ENCODE peak calls at places on chromosomes 2 and 18, in five cellular contexts. One of them, this sample, is unnamed.

GRCh38 chr18:75790821-75791220 is 363.3 kb upstream of the SMIM21 start:
- DNase-seq in esophagus squamous epithelium: no peak
- DNase-seq in brain microvascular endothelial cell: no peak
- DNase-seq in DND-41: no peak
- DNase-seq in pancreas: no peak
- DNase-seq in this sample: no peak

GRCh38 chr2:38690499-38691420 is 24.8 kb downstream of the GALM start:
- DNase-seq in esophagus squamous epithelium: no peak
- DNase-seq in brain microvascular endothelial cell: peak
- DNase-seq in DND-41: no peak
- DNase-seq in pancreas: no peak
- DNase-seq in this sample: no peak

GRCh38 chr2:111099402-111099801 is 21.3 kb upstream of the BCL2L11 start:
- DNase-seq in esophagus squamous epithelium: no peak
- DNase-seq in brain microvascular endothelial cell: no peak
- DNase-seq in DND-41: no peak
- DNase-seq in pancreas: no peak
- DNase-seq in this sample: no peak

GRCh38 chr2:75710220-75710576 is 517 bp downstream of the GCFC2 start:
- DNase-seq in esophagus squamous epithelium: no peak
- DNase-seq in brain microvascular endothelial cell: no peak
- DNase-seq in DND-41: no peak
- DNase-seq in pancreas: no peak
- DNase-seq in this sample: no peak

GRCh38 chr18:49045585-49045984 is 94.8 kb upstream of the SMAD7 start:
- DNase-seq in esophagus squamous epithelium: no peak
- DNase-seq in brain microvascular endothelial cell: no peak
- DNase-seq in DND-41: no peak
- DNase-seq in pancreas: no peak
- DNase-seq in this sample: no peak

GRCh38 chr2:98412751-98413445 is 31.8 kb upstream of the INPP4A start:
- DNase-seq in esophagus squamous epithelium: no peak
- DNase-seq in brain microvascular endothelial cell: peak
- DNase-seq in DND-41: peak
- DNase-seq in pancreas: no peak
- DNase-seq in this sample: peak

GRCh38 chr18:51153659-51154371 is 43.7 kb downstream of the MEX3C start:
- DNase-seq in esophagus squamous epithelium: no peak
- DNase-seq in brain microvascular endothelial cell: no peak
- DNase-seq in DND-41: peak
- DNase-seq in pancreas: no peak
- DNase-seq in this sample: no peak

GRCh38 chr2:199315299-199316179 is 142.2 kb downstream of the SATB2 start:
- DNase-seq in esophagus squamous epithelium: no peak
- DNase-seq in brain microvascular endothelial cell: peak
- DNase-seq in DND-41: peak
- DNase-seq in pancreas: no peak
- DNase-seq in this sample: peak

GRCh38 chr2:239597216-239597615 is 196.4 kb upstream of the HDAC4 start:
- DNase-seq in esophagus squamous epithelium: no peak
- DNase-seq in brain microvascular endothelial cell: no peak
- DNase-seq in DND-41: peak
- DNase-seq in pancreas: peak
- DNase-seq in this sample: no peak

GRCh38 chr2:105100064-105100840 is 62.4 kb downstream of the MRPS9 start:
- DNase-seq in esophagus squamous epithelium: no peak
- DNase-seq in brain microvascular endothelial cell: no peak
- DNase-seq in DND-41: no peak
- DNase-seq in pancreas: no peak
- DNase-seq in this sample: no peak
- H3K27ac ChIP-seq in esophagus squamous epithelium: no peak
- H3K27ac ChIP-seq in brain microvascular endothelial cell: no peak
- H3K27ac ChIP-seq in DND-41: no peak
- H3K27ac ChIP-seq in pancreas: no peak
- H3K27ac ChIP-seq in this sample: no peak

DNA sequence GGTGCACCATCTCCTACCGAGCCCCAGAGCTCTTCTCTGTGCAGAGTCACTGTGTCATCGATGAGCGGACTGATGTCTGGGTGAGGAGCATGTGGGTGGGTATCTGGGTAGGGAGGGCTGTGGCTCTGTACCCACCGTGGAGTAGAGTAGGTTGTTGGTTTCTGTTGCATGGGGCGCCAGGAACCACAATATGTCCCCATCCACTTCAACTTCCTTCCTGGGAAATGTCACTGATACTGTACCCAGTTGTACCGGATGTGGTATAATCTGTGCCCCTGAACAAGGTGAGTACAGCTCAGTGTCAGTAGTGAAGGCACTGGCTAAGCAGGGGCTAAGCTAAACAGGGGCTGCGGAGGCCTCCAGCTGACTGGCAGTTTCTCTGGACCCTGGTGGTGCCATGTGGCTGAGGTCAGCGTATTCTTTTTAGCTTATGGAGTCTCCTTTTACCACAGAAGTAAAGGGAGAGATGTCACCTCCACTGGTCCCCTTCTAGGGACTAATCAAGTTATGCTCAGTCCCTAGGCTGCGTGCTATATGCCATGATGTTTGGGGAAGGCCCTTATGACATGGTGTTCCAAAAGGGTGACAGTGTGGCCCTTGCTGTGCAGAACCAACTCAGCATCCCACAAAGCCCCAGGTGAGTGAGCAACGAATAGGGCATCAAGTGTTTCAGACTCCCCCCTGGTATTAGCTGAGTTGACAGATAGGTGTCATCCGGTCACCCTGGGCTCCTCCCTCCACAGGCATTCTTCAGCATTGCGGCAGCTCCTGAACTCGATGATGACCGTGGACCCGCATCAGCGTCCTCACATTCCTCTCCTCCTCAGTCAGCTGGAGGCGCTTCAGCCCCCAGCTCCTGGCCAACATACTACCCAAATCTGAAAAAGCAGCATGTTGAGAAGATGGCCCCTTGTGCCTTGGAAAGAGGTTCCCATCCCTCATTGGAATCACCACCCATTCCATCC is 2.7 kb downstream of the STK16 start:
- DNase-seq in esophagus squamous epithelium: no peak
- DNase-seq in brain microvascular endothelial cell: no peak
- DNase-seq in DND-41: peak
- DNase-seq in pancreas: no peak
- DNase-seq in this sample: no peak
- H3K27ac ChIP-seq in esophagus squamous epithelium: peak
- H3K27ac ChIP-seq in brain microvascular endothelial cell: no peak
- H3K27ac ChIP-seq in DND-41: peak
- H3K27ac ChIP-seq in pancreas: peak
- H3K27ac ChIP-seq in this sample: peak

DNA sequence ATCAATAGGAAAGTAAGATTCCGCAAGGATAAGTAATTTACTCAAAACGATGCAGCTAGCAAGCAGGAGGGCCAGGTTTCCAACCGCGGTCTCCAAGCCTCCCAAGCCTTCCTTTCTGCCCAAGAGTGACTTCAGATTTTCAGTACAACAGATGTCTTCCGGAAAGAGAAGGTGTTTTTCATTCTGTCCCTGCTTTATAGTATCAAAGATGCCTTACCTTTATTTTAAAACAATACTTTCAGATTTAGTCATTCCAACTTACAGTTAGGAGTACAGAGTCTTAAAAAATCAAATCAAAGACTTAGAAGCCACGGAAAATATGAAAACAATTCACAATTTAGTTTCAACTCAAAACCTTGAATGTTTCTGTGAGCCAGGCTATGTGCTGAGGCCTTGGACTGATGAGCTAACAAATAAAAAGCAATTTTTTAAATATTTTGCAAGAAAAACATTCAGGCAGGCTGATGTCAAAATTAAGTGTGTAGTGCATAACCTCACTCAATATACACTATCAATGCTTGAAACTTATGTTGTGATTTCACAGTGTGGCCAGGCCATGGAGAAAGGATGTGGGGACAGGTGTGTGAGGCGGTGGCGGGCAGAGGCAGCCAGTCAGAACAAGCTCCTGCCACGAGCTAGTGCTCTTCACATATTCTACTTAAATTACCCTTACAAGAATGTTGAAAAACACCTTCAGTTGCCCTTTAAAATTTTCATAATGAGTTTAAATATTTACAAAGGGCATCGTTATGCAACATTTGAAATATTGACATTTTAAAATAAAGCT is 43.4 kb downstream of the CYB5A start:
- DNase-seq in esophagus squamous epithelium: no peak
- DNase-seq in brain microvascular endothelial cell: no peak
- DNase-seq in DND-41: no peak
- DNase-seq in pancreas: no peak
- DNase-seq in this sample: no peak
- H3K27ac ChIP-seq in esophagus squamous epithelium: no peak
- H3K27ac ChIP-seq in brain microvascular endothelial cell: peak
- H3K27ac ChIP-seq in DND-41: no peak
- H3K27ac ChIP-seq in pancreas: no peak
- H3K27ac ChIP-seq in this sample: no peak

DNA sequence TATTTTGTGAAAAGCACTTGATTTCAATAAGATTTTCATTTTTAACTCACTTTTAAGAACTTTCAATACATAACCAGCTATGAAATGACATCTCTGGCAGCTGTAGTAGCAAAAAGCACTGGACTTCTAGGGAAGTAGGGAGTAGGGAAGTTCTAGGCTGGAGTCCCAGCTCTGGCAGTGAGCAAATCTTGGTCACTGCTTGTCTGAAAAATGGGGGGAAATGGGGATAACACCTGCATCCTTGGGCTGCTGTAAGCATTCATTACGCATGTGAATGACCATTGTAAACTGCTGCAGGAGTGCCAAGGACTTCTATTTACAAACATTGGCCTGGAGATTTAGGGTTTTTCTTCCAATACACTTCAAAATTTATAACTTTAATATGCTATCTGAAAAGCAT is 940 bp upstream of the MPP4 start:
- DNase-seq in esophagus squamous epithelium: no peak
- DNase-seq in brain microvascular endothelial cell: no peak
- DNase-seq in DND-41: no peak
- DNase-seq in pancreas: no peak
- DNase-seq in this sample: no peak
- H3K27ac ChIP-seq in esophagus squamous epithelium: no peak
- H3K27ac ChIP-seq in brain microvascular endothelial cell: peak
- H3K27ac ChIP-seq in DND-41: no peak
- H3K27ac ChIP-seq in pancreas: no peak
- H3K27ac ChIP-seq in this sample: peak

GRCh38 chr18:58579561-58580047 is 49.3 kb downstream of the ALPK2 start:
- DNase-seq in esophagus squamous epithelium: no peak
- DNase-seq in brain microvascular endothelial cell: peak
- DNase-seq in DND-41: no peak
- DNase-seq in pancreas: no peak
- DNase-seq in this sample: no peak
- H3K27ac ChIP-seq in esophagus squamous epithelium: no peak
- H3K27ac ChIP-seq in brain microvascular endothelial cell: peak
- H3K27ac ChIP-seq in DND-41: no peak
- H3K27ac ChIP-seq in pancreas: no peak
- H3K27ac ChIP-seq in this sample: peak

GRCh38 chr18:79242246-79242645 is 153.5 kb upstream of the NFATC1 start:
- DNase-seq in esophagus squamous epithelium: no peak
- DNase-seq in brain microvascular endothelial cell: no peak
- DNase-seq in DND-41: no peak
- DNase-seq in pancreas: no peak
- DNase-seq in this sample: peak

GRCh38 chr18:79248495-79249078 is 147.1 kb upstream of the NFATC1 start:
- DNase-seq in esophagus squamous epithelium: no peak
- DNase-seq in brain microvascular endothelial cell: no peak
- DNase-seq in DND-41: no peak
- DNase-seq in pancreas: no peak
- DNase-seq in this sample: no peak

GRCh38 chr18:79250236-79250993 is 145.3 kb upstream of the NFATC1 start:
- DNase-seq in esophagus squamous epithelium: no peak
- DNase-seq in brain microvascular endothelial cell: no peak
- DNase-seq in DND-41: no peak
- DNase-seq in pancreas: no peak
- DNase-seq in this sample: no peak

GRCh38 chr18:79245517-79246001 is 150.2 kb upstream of the NFATC1 start:
- DNase-seq in esophagus squamous epithelium: peak
- DNase-seq in brain microvascular endothelial cell: no peak
- DNase-seq in DND-41: no peak
- DNase-seq in pancreas: no peak
- DNase-seq in this sample: no peak

DNA sequence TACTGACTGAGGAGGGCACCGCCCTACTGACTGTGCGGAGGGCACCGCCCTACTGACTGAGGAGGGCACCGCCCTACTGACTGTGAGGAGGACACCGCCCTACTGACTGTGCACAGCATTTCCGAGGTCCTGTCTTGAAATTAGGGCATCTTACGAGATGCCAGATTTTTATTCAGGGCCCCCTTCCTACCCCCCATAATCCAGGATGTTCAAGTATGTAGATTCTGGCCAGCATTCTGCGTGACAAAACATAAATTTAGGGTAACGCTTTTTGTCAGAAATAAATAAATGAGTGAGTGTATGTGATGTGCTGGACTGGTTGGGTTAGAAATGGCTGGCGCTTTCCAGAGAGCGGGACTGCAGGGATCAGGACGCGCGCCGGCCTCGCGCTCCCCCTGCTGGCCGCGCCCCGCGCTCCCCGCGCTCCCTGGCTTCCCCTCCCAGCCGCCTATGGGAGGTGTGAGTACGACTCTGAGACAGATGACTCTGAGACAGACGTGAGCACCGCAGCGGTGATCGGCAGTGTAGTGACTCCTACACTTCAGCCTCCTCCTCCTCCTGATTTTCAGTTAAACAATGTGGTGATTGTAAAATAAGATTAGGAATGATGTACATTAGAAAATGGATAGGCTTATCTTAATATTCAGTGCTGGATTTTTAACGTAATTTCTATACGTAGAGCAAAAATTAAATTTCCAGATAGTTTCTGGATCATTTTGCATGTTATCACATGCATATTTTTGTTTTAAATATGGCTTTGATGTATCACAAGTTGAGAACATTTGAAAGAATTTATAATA is 149.2 kb upstream of the NFATC1 start:
- DNase-seq in esophagus squamous epithelium: peak
- DNase-seq in brain microvascular endothelial cell: peak
- DNase-seq in DND-41: peak
- DNase-seq in pancreas: peak
- DNase-seq in this sample: peak
- H3K27ac ChIP-seq in esophagus squamous epithelium: peak
- H3K27ac ChIP-seq in brain microvascular endothelial cell: no peak
- H3K27ac ChIP-seq in DND-41: no peak
- H3K27ac ChIP-seq in pancreas: no peak
- H3K27ac ChIP-seq in this sample: no peak

DNA sequence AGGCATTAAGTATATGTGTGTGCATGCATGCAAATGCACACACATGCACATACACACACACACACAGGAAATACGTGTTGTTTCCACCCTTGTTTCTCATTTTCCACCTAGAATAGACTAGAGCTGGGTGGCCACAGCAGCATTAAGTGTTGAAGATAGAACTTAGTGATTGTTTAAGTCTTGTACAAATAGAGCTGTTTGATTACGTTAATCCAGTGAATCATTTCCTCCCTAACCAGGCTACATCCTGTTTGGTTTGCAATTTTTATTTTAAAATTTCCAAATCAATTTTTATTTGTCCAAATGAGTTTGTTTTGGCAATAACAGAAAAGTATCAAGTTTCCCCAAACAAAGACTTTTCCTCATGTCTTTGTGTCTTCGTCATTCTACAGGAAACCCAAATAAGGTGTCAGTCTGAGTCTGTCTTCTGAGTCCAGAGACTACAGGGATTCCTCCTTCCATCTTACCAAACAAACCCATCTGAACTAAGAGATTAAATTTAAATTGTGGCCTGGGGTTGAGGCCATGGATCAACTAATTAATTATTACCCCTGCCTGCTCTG is 74.6 kb upstream of the GALNT5 start:
- DNase-seq in esophagus squamous epithelium: no peak
- DNase-seq in brain microvascular endothelial cell: peak
- DNase-seq in DND-41: no peak
- DNase-seq in pancreas: no peak
- DNase-seq in this sample: peak
- H3K27ac ChIP-seq in esophagus squamous epithelium: peak
- H3K27ac ChIP-seq in brain microvascular endothelial cell: peak
- H3K27ac ChIP-seq in DND-41: peak
- H3K27ac ChIP-seq in pancreas: peak
- H3K27ac ChIP-seq in this sample: peak

This sample was measured in A673.